ENCODE peak calls at places on chromosomes 13 and 19, in eight cellular contexts. N is tibial artery; M is effector memory CD4-positive, alpha-beta T cell; A is upper lobe of left lung; F is CD4-positive, CD25-positive, alpha-beta regulatory T cell; R is substantia nigra; S is naive thymus-derived CD4-positive, alpha-beta T cell; L is CD8-positive, alpha-beta memory T cell. U is an unnamed sample.
A peak's percentile ranks its signal among the peaks of the same experiment; 100 is the strongest.

GRCh38 chr13:98853791-98854191 is 101.3 kb upstream of the SLC15A1 start:
- DNase-seq in R (no peak), S (no peak), F (peak; percentile 54), N (no peak), L (no peak), M (no peak), A (no peak), U (no peak)

GRCh38 chr13:91805605-91806004 is 407.2 kb downstream of the GPC5 start:
- DNase-seq in N (no peak), S (no peak), L (no peak), R (no peak), A (no peak), M (no peak), F (no peak), U (no peak)

GRCh38 chr19:33436360-33437345 is 63.1 kb downstream of the CEBPG start:
- DNase-seq in L (no peak), A (no peak), N (no peak), M (no peak), F (no peak), S (no peak), R (no peak), U (no peak)

GRCh38 chr13:62524498-62524897 is 1108.8 kb upstream of the PCDH20 start:
- DNase-seq in L (no peak), A (no peak), M (no peak), S (no peak), R (no peak), F (no peak), N (no peak), U (no peak)

GRCh38 chr19:3683866-3684816 is 16.1 kb downstream of the PIP5K1C start:
- DNase-seq in M (no peak), R (no peak), F (no peak), N (no peak), S (no peak), L (no peak), A (no peak), U (no peak)

GRCh38 chr19:45280471-45280961 is 29.4 kb downstream of the MARK4 start:
- DNase-seq in M (no peak), R (no peak), N (no peak), S (no peak), L (no peak), A (no peak), F (no peak), U (no peak)

GRCh38 chr13:99980201-99981114 is 1.1 kb upstream of the ZIC2 start:
- DNase-seq in L (peak; percentile 64), A (peak; percentile 42), F (peak; percentile 67), M (peak; percentile 25), S (no peak), R (no peak), N (peak; percentile 82), U (peak; percentile 71)

GRCh38 chr13:109036091-109036490 is 406.7 kb downstream of the MYO16 start:
- DNase-seq in F (no peak), N (no peak), R (no peak), L (no peak), A (no peak), M (no peak), S (no peak), U (no peak)

GRCh38 chr19:34662919-34663318 is 14.0 kb downstream of the SCGB2B2 start:
- DNase-seq in N (no peak), R (no peak), A (no peak), F (peak; percentile 68), M (no peak), L (peak; percentile 52), S (peak; percentile 52), U (peak; percentile 18)

GRCh38 chr13:76879876-76880270 is 6.3 kb downstream of the KCTD12 start:
- DNase-seq in A (no peak), F (peak; percentile 21), M (no peak), N (no peak), S (no peak), L (no peak), R (no peak), U (no peak)

GRCh38 chr19:12872255-12872654 is 9.0 kb downstream of the DNASE2 start:
- DNase-seq in L (no peak), S (no peak), R (no peak), N (no peak), F (no peak), A (no peak), M (no peak), U (no peak)

GRCh38 chr13:110156186-110157065 is 150.5 kb downstream of the COL4A1 start:
- DNase-seq in L (no peak), S (no peak), N (no peak), M (no peak), R (no peak), A (no peak), F (no peak), U (no peak)

GRCh38 chr13:61670384-61671161 is 254.9 kb upstream of the PCDH20 start:
- DNase-seq in A (no peak), L (no peak), R (no peak), S (no peak), N (no peak), F (no peak), M (no peak), U (no peak)

GRCh38 chr13:103275708-103276107 is 209.5 kb upstream of the SLC10A2 start:
- DNase-seq in S (no peak), F (no peak), A (no peak), R (no peak), L (no peak), M (no peak), N (no peak), U (no peak)

GRCh38 chr19:11379857-11380350 is 4.2 kb downstream of the EPOR start:
- DNase-seq in A (no peak), S (no peak), N (no peak), L (no peak), F (no peak), M (no peak), R (no peak), U (no peak)
- H3K27ac ChIP-seq in A (no peak overlapping the region), S (peak overlapping the region; percentile 86), N (peak overlapping the region; percentile 88), L (peak overlapping the region; percentile 89), F (peak overlapping the region; percentile 95), M (peak overlapping the region; percentile 83), R (peak overlapping the region; percentile 89), U (peak overlapping the region; percentile 80)

GRCh38 chr13:40101708-40102359 is 446.4 kb downstream of the COG6 start:
- DNase-seq in L (no peak), N (no peak), R (no peak), S (no peak), F (peak; percentile 73), A (no peak), M (no peak), U (no peak)
- H3K27ac ChIP-seq in L (no peak overlapping the region), N (no peak overlapping the region), R (no peak overlapping the region), S (no peak overlapping the region), F (no peak overlapping the region), A (no peak overlapping the region), M (no peak overlapping the region), U (no peak overlapping the region)

DNA sequence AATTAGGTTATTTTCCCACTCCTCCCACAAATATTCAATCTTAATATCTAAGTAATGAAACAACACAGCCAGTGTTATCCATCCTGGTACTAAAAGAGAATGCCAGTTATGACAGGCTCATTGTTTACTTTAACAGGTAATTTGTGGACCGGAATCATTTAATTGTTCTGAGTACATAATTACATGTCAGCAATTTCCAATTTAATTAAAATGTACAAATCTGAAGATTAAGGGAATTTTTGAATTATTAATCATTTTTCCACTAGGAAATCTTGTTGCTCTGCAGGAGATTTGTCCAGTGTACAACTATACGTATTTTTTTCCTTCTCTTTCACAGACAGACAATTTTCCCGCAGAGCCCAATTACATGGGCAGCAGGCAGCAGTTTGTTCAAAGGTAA is 34.6 kb downstream of the PCDH17 start:
- DNase-seq in L (no peak), F (no peak), N (no peak), A (no peak), M (no peak), R (no peak), S (no peak), U (no peak)
- H3K27ac ChIP-seq in L (no peak overlapping the region), F (no peak overlapping the region), N (no peak overlapping the region), A (no peak overlapping the region), M (no peak overlapping the region), R (peak overlapping the region; percentile 47), S (no peak overlapping the region), U (no peak overlapping the region)

DNA sequence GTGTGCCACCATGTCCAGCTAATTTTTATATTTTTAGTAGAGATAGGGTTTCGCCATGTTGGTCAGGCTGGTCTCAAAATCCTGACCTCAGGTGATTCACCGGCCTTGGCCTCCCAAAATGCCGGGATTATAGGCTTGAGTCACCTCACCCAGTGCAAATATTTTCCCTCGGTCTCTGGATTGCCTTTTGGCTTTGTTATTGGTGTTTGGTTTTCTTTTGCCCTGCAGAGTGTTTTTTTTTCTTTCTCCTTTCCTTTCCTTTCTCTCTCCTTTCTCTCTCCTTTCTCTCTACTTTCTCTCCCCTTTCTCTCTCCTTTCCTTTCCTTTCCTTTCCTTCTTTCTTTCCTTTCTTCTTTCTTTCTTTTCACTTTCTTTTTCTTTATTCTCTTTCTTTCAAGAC is 33.2 kb downstream of the KDM4B start:
- DNase-seq in R (no peak), N (no peak), F (no peak), M (no peak), S (no peak), A (no peak), L (no peak), U (no peak)
- H3K27ac ChIP-seq in R (no peak overlapping the region), N (peak overlapping the region; percentile 34), F (no peak overlapping the region), M (no peak overlapping the region), S (no peak overlapping the region), A (no peak overlapping the region), L (no peak overlapping the region), U (no peak overlapping the region)

GRCh38 chr19:5966215-5966614 is 11.7 kb downstream of the RANBP3 start:
- DNase-seq in R (no peak), A (no peak), M (no peak), S (no peak), L (no peak), F (no peak), N (no peak), U (no peak)

GRCh38 chr19:5963855-5964254 is 14.1 kb downstream of the RANBP3 start:
- DNase-seq in S (no peak), M (no peak), F (no peak), L (no peak), A (no peak), N (no peak), R (no peak), U (no peak)

GRCh38 chr19:5967571-5967970 is 10.4 kb downstream of the RANBP3 start:
- DNase-seq in M (no peak), S (no peak), L (no peak), R (no peak), A (no peak), F (no peak), N (no peak), U (no peak)

GRCh38 chr19:5966941-5967340 is 11.0 kb downstream of the RANBP3 start:
- DNase-seq in N (no peak), S (no peak), A (no peak), F (no peak), L (no peak), M (no peak), R (no peak), U (no peak)

DNA sequence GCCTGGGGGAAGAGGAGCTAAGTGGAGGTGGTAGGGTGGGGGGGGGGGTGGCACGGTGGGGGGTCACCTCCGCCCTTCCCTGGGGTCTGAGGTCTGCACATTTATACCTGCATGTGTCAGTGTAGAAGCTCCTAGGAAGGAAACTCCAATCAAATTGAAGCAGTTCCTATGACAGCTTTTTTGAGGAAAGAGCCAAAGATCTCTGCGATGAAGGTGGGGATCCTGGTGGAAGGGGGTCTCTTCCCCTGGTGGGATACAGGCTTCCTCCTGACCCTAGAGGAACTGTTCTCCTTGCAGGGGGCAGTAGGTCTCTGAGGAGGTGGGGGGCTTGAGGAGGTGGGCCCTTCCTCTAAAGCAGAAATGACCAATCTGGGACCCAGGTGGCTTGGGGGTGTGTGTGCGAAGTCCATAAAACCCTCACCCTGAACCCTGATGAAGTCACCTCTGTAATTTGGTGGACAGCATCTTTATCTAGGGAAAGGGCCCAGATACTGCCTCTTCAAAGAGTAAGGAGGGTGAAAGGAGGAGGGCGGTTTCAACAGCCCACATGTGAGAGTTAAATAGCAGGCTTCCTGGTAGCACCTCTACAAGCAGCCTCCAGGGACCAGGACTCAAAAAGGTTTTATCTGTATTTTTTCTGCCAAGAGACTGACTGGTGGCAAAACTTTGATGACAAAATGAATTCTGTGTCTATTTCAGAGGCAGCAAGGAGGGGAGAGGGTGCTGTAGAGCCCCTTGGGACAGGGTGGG is 12.9 kb downstream of the RANBP3 start:
- DNase-seq in L (peak; percentile 34), S (peak; percentile 49), F (peak; percentile 71), A (no peak), N (no peak), R (no peak), M (no peak), U (no peak)
- H3K27ac ChIP-seq in L (no peak overlapping the region), S (peak overlapping the region; percentile 63), F (peak overlapping the region; percentile 60), A (no peak overlapping the region), N (no peak overlapping the region), R (no peak overlapping the region), M (peak overlapping the region; percentile 7), U (peak overlapping the region; percentile 24)

U was measured in CD8-positive, alpha-beta T cell.